ENCODE peak calls at places on chromosomes 2 and 18, in four cellular contexts. T is neuronal stem cell, U is A549, V is psoas muscle. A is an unnamed sample.

GRCh38 chr2:177692042-177692823 is 299.7 kb downstream of the AGPS start:
- DNase-seq in T (no peak), U (peak), V (no peak), A (no peak)

GRCh38 chr2:20093263-20094141 is 42.1 kb upstream of the LAPTM4A start:
- DNase-seq in T (no peak), U (peak), V (peak), A (peak)

GRCh38 chr2:211113294-211114175 is 557.1 kb downstream of the CPS1 start:
- DNase-seq in T (no peak), U (no peak), V (no peak), A (no peak)

GRCh38 chr2:140650825-140651224 is 1480.0 kb downstream of the LRP1B start:
- DNase-seq in T (no peak), U (no peak), V (no peak), A (no peak)

GRCh38 chr2:105400138-105400540 is 1.3 kb upstream of the FHL2 start:
- DNase-seq in T (no peak), U (no peak), V (no peak), A (no peak)

GRCh38 chr2:113901943-113902342 is 12.1 kb downstream of the ACTR3 start:
- DNase-seq in T (no peak), U (no peak), V (no peak), A (no peak)

GRCh38 chr2:25707927-25708326 is 34.5 kb upstream of the DTNB start:
- DNase-seq in T (no peak), U (no peak), V (no peak), A (no peak)

GRCh38 chr18:46916551-46917107 is 678 bp downstream of the PIAS2 start:
- DNase-seq in T (peak), U (no peak), V (no peak), A (no peak)

GRCh38 chr2:73291093-73291460 is 2.3 kb downstream of the EGR4 start:
- DNase-seq in T (peak), U (peak), V (peak), A (no peak)

GRCh38 chr2:586518-587370 is 90.5 kb downstream of the TMEM18 start:
- DNase-seq in T (peak), U (no peak), V (no peak), A (no peak)

GRCh38 chr18:74012954-74013630 is 134.5 kb downstream of the FBXO15 start:
- DNase-seq in T (no peak), U (no peak), V (no peak), A (no peak)

GRCh38 chr2:134917958-134918517 is 584 bp upstream of the CCNT2 start:
- DNase-seq in T (peak), U (no peak), V (no peak), A (no peak)

GRCh38 chr2:104521247-104521646 is 332.7 kb upstream of the POU3F3 start:
- DNase-seq in T (peak), U (no peak), V (no peak), A (no peak)

GRCh38 chr2:236959876-236960275 is 125.8 kb upstream of the COPS8 start:
- DNase-seq in T (no peak), U (no peak), V (peak), A (no peak)

GRCh38 chr2:204673877-204674276 is 128.6 kb downstream of the PARD3B start:
- DNase-seq in T (no peak), U (no peak), V (no peak), A (no peak)

GRCh38 chr2:86097114-86097896 is 8.4 kb downstream of the POLR1A start:
- DNase-seq in T (no peak), U (no peak), V (no peak), A (no peak)

GRCh38 chr2:58291726-58292430 is 50.8 kb upstream of the FANCL start:
- DNase-seq in T (no peak), U (no peak), V (no peak), A (no peak)

GRCh38 chr2:221606369-221606768 is 34.3 kb upstream of the EPHA4 start:
- DNase-seq in T (peak), U (no peak), V (no peak), A (no peak)

GRCh38 chr18:38174594-38174993 is 609.0 kb upstream of the CELF4 start:
- DNase-seq in T (no peak), U (no peak), V (no peak), A (no peak)

GRCh38 chr18:46174317-46175039 is 70.3 kb downstream of the HAUS1 start:
- DNase-seq in T (peak), U (no peak), V (peak), A (peak)

GRCh38 chr2:25340340-25340886 is 1.3 kb downstream of the DNMT3A start:
- DNase-seq in T (no peak), U (no peak), V (peak), A (peak)

GRCh38 chr2:142531375-142531774 is 346.1 kb upstream of the KYNU start:
- DNase-seq in T (no peak), U (no peak), V (no peak), A (no peak)

GRCh38 chr2:70613510-70613909 is 59.9 kb upstream of the TGFA start:
- DNase-seq in T (no peak), U (no peak), V (no peak), A (no peak)

GRCh38 chr2:23324281-23324680 is 60.7 kb upstream of the KLHL29 start:
- DNase-seq in T (no peak), U (no peak), V (no peak), A (no peak)

GRCh38 chr2:214395040-214395439 is 15.8 kb upstream of the VWC2L start:
- DNase-seq in T (no peak), U (no peak), V (no peak), A (no peak)

GRCh38 chr2:218883491-218884490 is 3.1 kb downstream of the WNT10A start:
- DNase-seq in T (no peak), U (no peak), V (peak), A (no peak)

GRCh38 chr2:905091-905832 is 45.4 kb upstream of the SNTG2 start:
- DNase-seq in T (no peak), U (no peak), V (no peak), A (no peak)

GRCh38 chr2:98871506-98871905 is 64.5 kb downstream of the CRACDL start:
- DNase-seq in T (no peak), U (no peak), V (no peak), A (no peak)

GRCh38 chr2:134774786-134775641 is 56.2 kb upstream of the TMEM163 start:
- DNase-seq in T (peak), U (no peak), V (no peak), A (no peak)

GRCh38 chr2:28445448-28446258 is 50.2 kb upstream of the PLB1 start:
- DNase-seq in T (no peak), U (peak), V (no peak), A (no peak)

GRCh38 chr2:16226942-16227664 is 286.8 kb downstream of the MYCN start:
- DNase-seq in T (no peak), U (no peak), V (no peak), A (no peak)

GRCh38 chr2:183935005-183935404 is 663.3 kb upstream of the ZNF804A start:
- DNase-seq in T (no peak), U (no peak), V (no peak), A (no peak)

GRCh38 chr18:68848242-68848641 is 50.4 kb downstream of the CCDC102B start:
- DNase-seq in T (no peak), U (no peak), V (no peak), A (no peak)

GRCh38 chr2:102050854-102051391 is 59.2 kb downstream of the IL1R2 start:
- DNase-seq in T (no peak), U (no peak), V (peak), A (peak)

A was measured in uterus.